ENCODE peak calls at places on chromosome 12, in nine cellular contexts. N is neural crest cell, U is progenitor cell of endocrine pancreas, D is kidney tubule cell, K is EL, E is T47D, C is activated gamma-delta T cell treated with Interleukin-2 at 50 U/mL for 16 hours, B is D341Med, M is NCI-H460. L is an unnamed sample.
A peak's percentile ranks its signal among the peaks of the same experiment; 100 is the strongest.

GRCh38 chr12:22275847-22276246 is 58.7 kb downstream of the ST8SIA1 start:
- DNase-seq in N (no peak), D (peak; percentile 79), U (no peak), B (no peak), M (no peak), E (no peak), K (peak; percentile 99), C (no peak), L (no peak)

GRCh38 chr12:131129839-131130238 is 176.1 kb downstream of the ADGRD1 start:
- DNase-seq in D (peak; percentile 85), K (peak; percentile 11), M (peak; percentile 45), N (no peak), E (no peak), C (no peak), U (no peak), B (no peak), L (no peak)

GRCh38 chr12:3489057-3489456 is 1.9 kb upstream of the PRMT8 start:
- DNase-seq in D (no peak), K (peak; percentile 13), N (no peak), B (no peak), M (no peak), U (no peak), E (no peak), C (no peak), L (no peak)

GRCh38 chr12:113242018-113242418 is 20.8 kb downstream of the TPCN1 start:
- DNase-seq in C (no peak), U (no peak), M (no peak), B (peak; percentile 28), D (peak; percentile 97), K (no peak), E (peak; percentile 39), N (no peak), L (no peak)

GRCh38 chr12:81079280-81080076 is 1.6 kb downstream of the ACSS3 start:
- DNase-seq in K (no peak), N (no peak), B (no peak), E (no peak), D (no peak), M (no peak), U (no peak), C (no peak), L (peak; percentile 83)

GRCh38 chr12:109779382-109779781 is 53.8 kb downstream of the TRPV4 start:
- DNase-seq in K (peak; percentile 12), E (no peak), C (no peak), D (no peak), B (no peak), N (no peak), U (no peak), M (no peak), L (peak; percentile 34)

GRCh38 chr12:111780615-111781014 is 13.9 kb downstream of the ALDH2 start:
- DNase-seq in U (no peak), D (peak; percentile 61), C (no peak), B (no peak), N (no peak), M (no peak), K (no peak), E (no peak), L (no peak)

GRCh38 chr12:54032627-54033100 is at the start of gene HOXC5:
- DNase-seq in B (peak; percentile 85), M (peak; percentile 74), K (peak; percentile 82), N (peak; percentile 81), C (peak; percentile 57), D (peak; percentile 76), U (peak; percentile 85), E (peak; percentile 99), L (peak; percentile 85)

GRCh38 chr12:27158322-27158721 is 75.9 kb upstream of the C12orf71 start:
- DNase-seq in C (no peak), U (no peak), E (no peak), M (no peak), B (no peak), D (no peak), K (no peak), N (peak; percentile 3), L (peak; percentile 27)

GRCh38 chr12:29051221-29051620 is 97.9 kb upstream of the FAR2 start:
- DNase-seq in E (no peak), K (peak; percentile 16), D (no peak), N (no peak), M (no peak), C (no peak), B (no peak), U (no peak), L (no peak)

GRCh38 chr12:49133014-49133413 is 1.8 kb upstream of the TUBA1B start:
- DNase-seq in U (no peak), E (no peak), K (no peak), C (no peak), N (no peak), D (no peak), M (no peak), B (no peak), L (no peak)

GRCh38 chr12:24991209-24992049 is 42.5 kb upstream of the BCAT1 start:
- DNase-seq in B (peak; percentile 59), D (peak; percentile 67), K (peak; percentile 60), N (no peak), U (no peak), C (no peak), E (peak; percentile 45), M (peak; percentile 45), L (peak; percentile 69)

GRCh38 chr12:9064815-9065606 is 50.7 kb downstream of the A2M start:
- DNase-seq in N (peak; percentile 8), M (peak; percentile 8), D (peak; percentile 89), B (peak; percentile 42), U (peak; percentile 94), C (no peak), K (peak; percentile 30), E (peak; percentile 51), L (no peak)

GRCh38 chr12:131378861-131379665 is 331.8 kb upstream of the SFSWAP start:
- DNase-seq in M (no peak), U (no peak), N (no peak), C (no peak), K (no peak), E (no peak), B (peak; percentile 23), D (no peak), L (no peak)

GRCh38 chr12:109739747-109740693 is 26.4 kb downstream of the FAM222A start:
- DNase-seq in E (no peak), U (no peak), D (no peak), B (peak; percentile 76), N (no peak), K (peak; percentile 16), M (no peak), C (peak; percentile 2), L (no peak)

GRCh38 chr12:45612044-45612794 is 117.3 kb upstream of the ARID2 start:
- DNase-seq in E (no peak), N (no peak), U (no peak), D (peak; percentile 69), B (no peak), K (peak; percentile 79), M (no peak), C (no peak), L (no peak)

GRCh38 chr12:115570271-115570777 is 707.2 kb downstream of the MED13L start:
- DNase-seq in U (no peak), C (no peak), E (peak; percentile 24), M (peak; percentile 12), N (no peak), K (peak; percentile 61), B (no peak), D (peak; percentile 1), L (no peak)

GRCh38 chr12:56469007-56469930 is 891 bp downstream of the SPRYD4 start:
- DNase-seq in U (no peak), B (peak; percentile 8), M (no peak), N (no peak), K (no peak), C (no peak), D (peak; percentile 24), E (no peak), L (peak; percentile 23)

GRCh38 chr12:48194780-48195179 is 8.3 kb downstream of the OR10AD1 start:
- DNase-seq in E (no peak), D (no peak), M (no peak), N (no peak), C (no peak), B (no peak), U (no peak), K (peak; percentile 26), L (no peak)

GRCh38 chr12:115004469-115005146 is 320.6 kb upstream of the TBX3 start:
- DNase-seq in E (no peak), M (no peak), U (no peak), N (no peak), C (no peak), B (no peak), D (peak; percentile 3), K (no peak), L (no peak)